ENCODE peak calls at places on chromosomes 12 and 14, in four cellular contexts. Y, T, A and D are unnamed samples.

GRCh38 chr12:96495841-96496545 is 6.6 kb downstream of the CFAP54 start:
- DNase-seq in Y (no peak), T (no peak), A (no peak), D (no peak)

GRCh38 chr12:90909069-90909676 is 45.8 kb downstream of the CCER1 start:
- DNase-seq in Y (peak; percentile 59), T (no peak), A (no peak), D (peak; percentile 67)

GRCh38 chr14:73786632-73786941 is 65.0 kb upstream of the PTGR2 start:
- DNase-seq in Y (peak; percentile 46), T (no peak), A (no peak), D (peak; percentile 40)

GRCh38 chr12:22334696-22335290 is at the start of gene ST8SIA1:
- DNase-seq in Y (no peak), T (no peak), A (no peak), D (no peak)

GRCh38 chr14:68783408-68784297 is 9.2 kb downstream of the ZFP36L1 start:
- DNase-seq in Y (peak; percentile 74), T (no peak), A (no peak), D (no peak)

GRCh38 chr12:113333877-113334785 is 778 bp downstream of the SLC8B1 start:
- DNase-seq in Y (no peak), T (no peak), A (no peak), D (no peak)

GRCh38 chr12:5391638-5392037 is 40.3 kb upstream of the NTF3 start:
- DNase-seq in Y (no peak), T (no peak), A (no peak), D (peak; percentile 21)

GRCh38 chr12:82527165-82527780 is 159.4 kb upstream of the TMTC2 start:
- DNase-seq in Y (peak; percentile 75), T (no peak), A (peak; percentile 26), D (peak; percentile 64)

GRCh38 chr14:106844608-106845285 is 1318.4 kb downstream of the TMEM121 start:
- DNase-seq in Y (peak; percentile 58), T (no peak), A (no peak), D (no peak)

GRCh38 chr14:102090713-102091112 is 3.9 kb upstream of the HSP90AA1 start:
- DNase-seq in Y (no peak), T (no peak), A (no peak), D (no peak)

GRCh38 chr14:104171029-104171697 is 32.8 kb downstream of the KIF26A start:
- DNase-seq in Y (no peak), T (no peak), A (peak; percentile 20), D (no peak)

GRCh38 chr14:104332634-104333270 is 194.4 kb downstream of the KIF26A start:
- DNase-seq in Y (no peak), T (no peak), A (no peak), D (no peak)

GRCh38 chr14:64170190-64170589 is 124.0 kb downstream of the ESR2 start:
- DNase-seq in Y (no peak), T (peak; percentile 13), A (no peak), D (no peak)

GRCh38 chr12:19373569-19373968 is 65.7 kb upstream of the AEBP2 start:
- DNase-seq in Y (no peak), T (no peak), A (no peak), D (peak; percentile 74)

GRCh38 chr12:49870501-49871262 is 27.8 kb upstream of the BCDIN3D start:
- DNase-seq in Y (no peak), T (no peak), A (no peak), D (no peak)

GRCh38 chr12:51915003-51915625 is 7.8 kb downstream of the ACVRL1 start:
- DNase-seq in Y (no peak), T (no peak), A (peak; percentile 79), D (no peak)

GRCh38 chr14:99037777-99038176 is 234.2 kb downstream of the BCL11B start:
- DNase-seq in Y (no peak), T (no peak), A (no peak), D (no peak)

GRCh38 chr12:1213205-1213604 is 222.2 kb downstream of the ERC1 start:
- DNase-seq in Y (no peak), T (no peak), A (no peak), D (no peak)

GRCh38 chr12:39581592-39581991 is 38.0 kb downstream of the ABCD2 start:
- DNase-seq in Y (peak; percentile 27), T (no peak), A (no peak), D (no peak)

GRCh38 chr14:35404496-35405303 is at the start of gene NFKBIA:
- DNase-seq in Y (peak; percentile 88), T (peak; percentile 86), A (peak; percentile 69), D (peak; percentile 88)

GRCh38 chr14:95518045-95518751 is 1.7 kb upstream of the SYNE3 start:
- DNase-seq in Y (no peak), T (no peak), A (no peak), D (peak; percentile 57)

GRCh38 chr12:85804663-85805062 is 31.5 kb downstream of the RASSF9 start:
- DNase-seq in Y (no peak), T (no peak), A (no peak), D (no peak)

GRCh38 chr14:21846227-21846885 is 172.7 kb upstream of the OR4E1 start:
- DNase-seq in Y (peak; percentile 39), T (no peak), A (peak; percentile 19), D (peak; percentile 0)

GRCh38 chr14:50658203-50658602 is 9.9 kb downstream of the SAV1 start:
- DNase-seq in Y (no peak), T (no peak), A (no peak), D (peak; percentile 72)

GRCh38 chr14:33063521-33063920 is 124.8 kb downstream of the NPAS3 start:
- DNase-seq in Y (no peak), T (no peak), A (no peak), D (no peak)

GRCh38 chr14:80933282-80933681 is 8.3 kb downstream of the CEP128 start:
- DNase-seq in Y (no peak), T (no peak), A (no peak), D (no peak)

DNA sequence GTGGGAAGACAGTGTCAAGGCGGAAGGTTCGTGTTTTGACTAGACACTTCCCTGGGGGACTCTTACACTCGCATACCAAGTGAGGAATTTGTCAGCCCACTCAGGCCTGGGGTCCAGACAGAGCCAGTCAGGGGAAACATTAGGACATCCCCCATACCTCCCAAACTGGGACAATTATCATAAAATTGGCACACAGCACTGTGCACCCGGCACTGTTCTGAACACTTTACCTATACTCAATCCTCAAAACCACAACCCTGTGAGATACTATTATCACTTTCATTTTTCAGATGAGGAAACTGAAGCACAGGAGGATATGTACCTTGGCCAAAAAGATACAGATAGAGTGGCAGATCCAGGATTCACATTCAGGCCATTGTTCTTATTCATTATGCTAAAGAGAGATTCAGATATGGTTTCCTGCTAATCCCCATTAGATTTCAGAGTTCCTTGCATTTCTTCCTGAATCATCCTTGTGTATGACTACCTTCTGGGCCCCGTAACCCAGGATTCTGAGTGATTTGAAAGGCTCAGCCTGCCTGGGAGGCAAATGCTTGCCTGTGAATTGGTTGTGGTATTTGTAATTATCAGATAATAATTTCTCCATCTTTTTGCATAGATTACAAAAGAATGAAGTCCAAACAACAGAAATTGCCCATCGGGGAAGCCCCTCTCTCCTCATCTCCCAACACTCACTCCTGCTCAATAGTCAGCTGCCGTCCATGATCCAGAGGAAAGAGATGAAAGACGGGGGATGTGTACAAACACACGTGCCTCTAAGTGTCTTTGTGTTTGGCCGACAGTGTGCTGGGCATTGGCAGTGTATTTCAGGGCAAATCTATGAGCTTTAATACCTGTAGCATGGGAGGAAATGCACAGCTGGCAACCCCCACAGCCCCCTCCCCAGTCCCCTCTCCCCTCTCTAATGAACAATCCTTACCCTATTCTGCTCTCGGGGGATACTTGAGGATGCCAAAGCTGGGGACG is 4.6 kb downstream of the TAC3 start:
- DNase-seq in Y (no peak), T (no peak), A (no peak), D (no peak)
- TF ChIP-seq ELK1 in Y (no peak), T (no peak), A (no peak), D (no peak)

GRCh38 chr12:131829795-131830334 is 1.7 kb downstream of the MMP17 start:
- DNase-seq in Y (no peak), T (no peak), A (no peak), D (no peak)
- H3K4me3 ChIP-seq in Y (peak overlapping the region; percentile 91), T (no peak overlapping the region), A (peak overlapping the region; percentile 54), D (peak overlapping the region; percentile 4)

GRCh38 chr12:30806989-30807694 is 52.4 kb upstream of the CAPRIN2 start:
- DNase-seq in Y (peak; percentile 76), T (peak; percentile 21), A (peak; percentile 30), D (peak; percentile 76)
- TF ChIP-seq ELK1 in Y (no peak), T (no peak), A (no peak), D (no peak)

DNA sequence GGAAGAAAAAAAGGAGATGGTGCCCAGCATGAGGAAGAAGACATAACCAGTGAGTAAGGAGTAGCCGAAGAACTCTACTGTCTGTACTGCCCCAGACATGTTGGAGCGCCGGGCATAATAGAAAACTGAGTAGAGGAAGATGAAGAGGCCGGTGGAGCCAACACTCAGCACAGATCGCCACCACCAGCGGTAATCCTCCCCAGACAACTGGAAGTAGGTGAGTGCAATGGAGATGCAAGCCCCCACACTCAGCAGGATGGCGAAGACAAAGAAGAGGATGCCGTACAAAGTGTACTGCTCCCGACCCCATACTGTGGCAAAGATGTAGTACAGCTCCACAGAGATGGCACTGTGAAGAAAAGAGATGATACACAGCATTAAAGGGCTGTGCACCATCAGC is 844 bp upstream of the IPO4 start:
- DNase-seq in Y (no peak), T (no peak), A (no peak), D (no peak)
- H3K4me3 ChIP-seq in Y (no peak overlapping the region), T (no peak overlapping the region), A (no peak overlapping the region), D (no peak overlapping the region)

GRCh38 chr12:26874501-26875296 is 41.7 kb upstream of the ITPR2 start:
- DNase-seq in Y (no peak), T (peak; percentile 68), A (no peak), D (no peak)
- TF ChIP-seq ELK1 in Y (no peak), T (no peak), A (no peak), D (no peak)

GRCh38 chr12:54301428-54302045 is 722 bp upstream of the NFE2 start:
- DNase-seq in Y (no peak), T (no peak), A (no peak), D (no peak)
- H3K4me3 ChIP-seq in Y (peak overlapping the region; percentile 29), T (no peak overlapping the region), A (peak overlapping the region; percentile 78), D (no peak overlapping the region)

GRCh38 chr14:52076334-52076733 is 7.5 kb upstream of the NID2 start:
- DNase-seq in Y (no peak), T (no peak), A (no peak), D (peak; percentile 66)

GRCh38 chr14:52071675-52072074 is 2.8 kb upstream of the NID2 start:
- DNase-seq in Y (no peak), T (no peak), A (no peak), D (peak; percentile 57)

GRCh38 chr14:52072266-52072780 is 3.5 kb upstream of the NID2 start:
- DNase-seq in Y (no peak), T (no peak), A (no peak), D (no peak)

GRCh38 chr14:52075371-52075770 is 6.5 kb upstream of the NID2 start:
- DNase-seq in Y (no peak), T (no peak), A (no peak), D (no peak)

DNA sequence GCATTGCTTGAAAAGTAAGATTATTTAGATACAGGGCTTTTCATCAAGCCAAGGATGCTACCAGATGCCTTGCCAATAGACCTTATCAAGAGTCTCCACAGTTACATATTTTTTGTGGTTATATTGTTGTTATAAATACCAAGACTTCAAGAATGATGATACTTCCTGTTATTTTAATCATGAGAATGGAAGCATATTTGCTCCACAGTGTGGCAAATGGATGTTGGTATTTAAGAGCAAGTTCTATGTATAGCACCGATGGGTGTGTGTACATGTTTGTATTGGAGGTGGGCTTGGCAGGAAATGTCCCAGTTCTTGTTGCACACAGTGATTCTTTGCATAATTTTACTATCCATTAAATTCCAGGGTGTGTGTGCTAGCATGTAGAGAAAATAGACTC is 4.4 kb upstream of the NID2 start:
- DNase-seq in Y (no peak), T (no peak), A (no peak), D (peak; percentile 34)
- TF ChIP-seq ELK1 in Y (no peak), T (no peak), A (no peak), D (no peak)

GRCh38 chr12:105331805-105332251 is 1.3 kb downstream of the C12orf75 start:
- DNase-seq in Y (no peak), T (no peak), A (no peak), D (no peak)
- H3K4me3 ChIP-seq in Y (peak overlapping the region; percentile 64), T (peak overlapping the region; percentile 81), A (no peak overlapping the region), D (peak overlapping the region; percentile 96)